ENCODE peak calls at places on chromosome 7, in nine cellular contexts. One of them, this sample, is unnamed.
A peak's percentile ranks its signal among the peaks of the same experiment; 100 is the strongest.

GRCh38 chr7:127146746-127147536 is 105.8 kb downstream of the GRM8 start:
- DNase-seq in mesenchymal stem cell: no peak
- DNase-seq in CD8-positive, alpha-beta T cell: no peak
- DNase-seq in body of pancreas: no peak
- DNase-seq in iPS DF 6.9: no peak
- DNase-seq in cardiac muscle cell: no peak
- DNase-seq in effector memory CD4-positive, alpha-beta T cell: no peak
- DNase-seq in PC-3: no peak
- DNase-seq in esophagus squamous epithelium: no peak
- DNase-seq in this sample: no peak

GRCh38 chr7:47634273-47634672 is 52.4 kb upstream of the TNS3 start:
- DNase-seq in mesenchymal stem cell: no peak
- DNase-seq in CD8-positive, alpha-beta T cell: no peak
- DNase-seq in body of pancreas: no peak
- DNase-seq in iPS DF 6.9: no peak
- DNase-seq in cardiac muscle cell: no peak
- DNase-seq in effector memory CD4-positive, alpha-beta T cell: no peak
- DNase-seq in PC-3: peak; percentile 61
- DNase-seq in esophagus squamous epithelium: no peak
- DNase-seq in this sample: no peak

GRCh38 chr7:123689250-123689649 is 33.6 kb downstream of the LMOD2 start:
- DNase-seq in mesenchymal stem cell: no peak
- DNase-seq in CD8-positive, alpha-beta T cell: no peak
- DNase-seq in body of pancreas: no peak
- DNase-seq in iPS DF 6.9: no peak
- DNase-seq in cardiac muscle cell: no peak
- DNase-seq in effector memory CD4-positive, alpha-beta T cell: no peak
- DNase-seq in PC-3: no peak
- DNase-seq in esophagus squamous epithelium: no peak
- DNase-seq in this sample: no peak

GRCh38 chr7:5472432-5473315 is 49.0 kb upstream of the TNRC18 start:
- DNase-seq in mesenchymal stem cell: no peak
- DNase-seq in CD8-positive, alpha-beta T cell: no peak
- DNase-seq in body of pancreas: no peak
- DNase-seq in iPS DF 6.9: no peak
- DNase-seq in cardiac muscle cell: no peak
- DNase-seq in effector memory CD4-positive, alpha-beta T cell: no peak
- DNase-seq in PC-3: no peak
- DNase-seq in esophagus squamous epithelium: no peak
- DNase-seq in this sample: no peak

GRCh38 chr7:151126500-151127137 is 40.3 kb downstream of the AGAP3 start:
- DNase-seq in mesenchymal stem cell: no peak
- DNase-seq in CD8-positive, alpha-beta T cell: peak; percentile 3
- DNase-seq in body of pancreas: no peak
- DNase-seq in iPS DF 6.9: no peak
- DNase-seq in cardiac muscle cell: no peak
- DNase-seq in effector memory CD4-positive, alpha-beta T cell: no peak
- DNase-seq in PC-3: no peak
- DNase-seq in esophagus squamous epithelium: no peak
- DNase-seq in this sample: peak; percentile 57

GRCh38 chr7:118473271-118473670 is 248.8 kb downstream of the ANKRD7 start:
- DNase-seq in mesenchymal stem cell: no peak
- DNase-seq in CD8-positive, alpha-beta T cell: no peak
- DNase-seq in body of pancreas: no peak
- DNase-seq in iPS DF 6.9: no peak
- DNase-seq in cardiac muscle cell: no peak
- DNase-seq in effector memory CD4-positive, alpha-beta T cell: no peak
- DNase-seq in PC-3: no peak
- DNase-seq in esophagus squamous epithelium: no peak
- DNase-seq in this sample: no peak

GRCh38 chr7:119283353-119283752 is 989.6 kb upstream of the KCND2 start:
- DNase-seq in mesenchymal stem cell: no peak
- DNase-seq in CD8-positive, alpha-beta T cell: no peak
- DNase-seq in body of pancreas: no peak
- DNase-seq in iPS DF 6.9: no peak
- DNase-seq in cardiac muscle cell: no peak
- DNase-seq in effector memory CD4-positive, alpha-beta T cell: no peak
- DNase-seq in PC-3: no peak
- DNase-seq in esophagus squamous epithelium: no peak
- DNase-seq in this sample: no peak

GRCh38 chr7:73452999-73453635 is 19.5 kb downstream of the FZD9 start:
- DNase-seq in mesenchymal stem cell: peak; percentile 46
- DNase-seq in CD8-positive, alpha-beta T cell: no peak
- DNase-seq in body of pancreas: no peak
- DNase-seq in iPS DF 6.9: no peak
- DNase-seq in cardiac muscle cell: peak; percentile 23
- DNase-seq in effector memory CD4-positive, alpha-beta T cell: no peak
- DNase-seq in PC-3: no peak
- DNase-seq in esophagus squamous epithelium: no peak
- DNase-seq in this sample: no peak

GRCh38 chr7:84003191-84003590 is 191.4 kb downstream of the SEMA3A start:
- DNase-seq in mesenchymal stem cell: no peak
- DNase-seq in CD8-positive, alpha-beta T cell: no peak
- DNase-seq in body of pancreas: no peak
- DNase-seq in iPS DF 6.9: no peak
- DNase-seq in cardiac muscle cell: no peak
- DNase-seq in effector memory CD4-positive, alpha-beta T cell: no peak
- DNase-seq in PC-3: no peak
- DNase-seq in esophagus squamous epithelium: no peak
- DNase-seq in this sample: no peak
- H3K27ac ChIP-seq in mesenchymal stem cell: no peak overlapping the region
- H3K27ac ChIP-seq in CD8-positive, alpha-beta T cell: no peak overlapping the region
- H3K27ac ChIP-seq in body of pancreas: no peak overlapping the region
- H3K27ac ChIP-seq in iPS DF 6.9: no peak overlapping the region
- H3K27ac ChIP-seq in cardiac muscle cell: no peak overlapping the region
- H3K27ac ChIP-seq in effector memory CD4-positive, alpha-beta T cell: no peak overlapping the region
- H3K27ac ChIP-seq in PC-3: no peak overlapping the region
- H3K27ac ChIP-seq in esophagus squamous epithelium: no peak overlapping the region
- H3K27ac ChIP-seq in this sample: no peak overlapping the region

DNA sequence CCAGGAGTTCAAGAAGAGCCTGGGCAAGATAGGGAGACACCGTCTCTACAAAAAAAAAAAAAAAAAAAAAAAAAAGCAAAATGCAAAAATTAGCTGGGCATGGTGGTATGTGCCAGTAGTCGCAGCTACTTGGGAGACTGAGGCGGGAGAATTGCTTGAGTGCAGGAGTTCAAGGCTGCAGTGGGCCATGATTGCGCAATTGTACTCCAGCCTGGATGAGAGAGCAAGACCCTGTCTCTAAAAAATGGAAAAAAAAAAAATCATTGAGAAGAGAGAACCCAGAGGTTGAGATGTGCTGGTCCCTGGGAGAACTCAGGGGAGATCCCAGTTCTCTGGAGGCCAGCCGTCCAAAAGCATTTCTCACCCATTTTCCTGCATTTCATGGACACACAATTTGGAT is 95.2 kb downstream of the GALNT17 start:
- DNase-seq in mesenchymal stem cell: no peak
- DNase-seq in CD8-positive, alpha-beta T cell: no peak
- DNase-seq in body of pancreas: no peak
- DNase-seq in iPS DF 6.9: no peak
- DNase-seq in cardiac muscle cell: no peak
- DNase-seq in effector memory CD4-positive, alpha-beta T cell: no peak
- DNase-seq in PC-3: no peak
- DNase-seq in esophagus squamous epithelium: no peak
- DNase-seq in this sample: no peak
- H3K9me3 ChIP-seq in mesenchymal stem cell: peaks cover 6% of the 10 kb centered on the region
- H3K9me3 ChIP-seq in CD8-positive, alpha-beta T cell: no peaks in the 10 kb centered on the region
- H3K9me3 ChIP-seq in body of pancreas: no peaks in the 10 kb centered on the region
- H3K9me3 ChIP-seq in iPS DF 6.9: no peaks in the 10 kb centered on the region
- H3K9me3 ChIP-seq in cardiac muscle cell: no peaks in the 10 kb centered on the region
- H3K9me3 ChIP-seq in effector memory CD4-positive, alpha-beta T cell: peaks cover 5% of the 10 kb centered on the region
- H3K9me3 ChIP-seq in PC-3: no peaks in the 10 kb centered on the region
- H3K9me3 ChIP-seq in esophagus squamous epithelium: peaks cover 13% of the 10 kb centered on the region
- H3K9me3 ChIP-seq in this sample: no peaks in the 10 kb centered on the region

DNA sequence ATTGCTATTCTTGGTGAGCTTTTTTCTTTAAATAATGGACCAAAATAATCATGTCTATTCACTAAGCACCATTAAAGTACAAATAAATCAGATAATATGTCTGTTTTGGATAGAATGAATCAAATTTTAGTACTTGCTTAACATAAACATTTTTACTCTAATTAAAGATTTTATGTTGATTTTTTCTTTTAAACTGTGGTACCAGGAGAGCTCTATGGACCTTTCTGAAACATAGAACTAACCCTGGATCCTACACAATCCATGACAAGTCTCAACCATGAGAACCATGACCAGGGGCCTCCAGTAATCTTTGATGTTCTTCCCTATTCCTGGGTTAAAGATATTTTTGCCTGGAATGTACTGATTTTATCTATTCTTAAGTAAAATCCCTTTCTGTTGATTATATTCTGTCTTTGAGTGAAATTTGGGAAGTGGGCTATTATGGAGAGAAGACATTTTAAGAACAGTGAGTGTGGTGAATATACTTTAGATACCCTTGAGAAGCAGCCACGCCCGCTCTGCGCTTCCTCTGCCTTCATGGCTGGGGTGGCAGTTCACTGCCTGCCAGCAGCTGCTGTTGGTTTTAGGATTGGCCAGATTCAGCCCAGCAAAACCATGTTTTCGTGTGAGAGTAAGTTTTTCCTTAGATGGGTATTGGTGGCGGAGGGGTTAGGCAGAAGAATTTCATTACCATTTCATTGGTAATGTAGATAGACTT is 42.2 kb upstream of the BHLHA15 start:
- DNase-seq in mesenchymal stem cell: no peak
- DNase-seq in CD8-positive, alpha-beta T cell: no peak
- DNase-seq in body of pancreas: no peak
- DNase-seq in iPS DF 6.9: no peak
- DNase-seq in cardiac muscle cell: no peak
- DNase-seq in effector memory CD4-positive, alpha-beta T cell: no peak
- DNase-seq in PC-3: no peak
- DNase-seq in esophagus squamous epithelium: no peak
- DNase-seq in this sample: peak; percentile 52
- H3K27ac ChIP-seq in mesenchymal stem cell: no peak overlapping the region
- H3K27ac ChIP-seq in CD8-positive, alpha-beta T cell: no peak overlapping the region
- H3K27ac ChIP-seq in body of pancreas: peak overlapping the region; percentile 91
- H3K27ac ChIP-seq in iPS DF 6.9: no peak overlapping the region
- H3K27ac ChIP-seq in cardiac muscle cell: no peak overlapping the region
- H3K27ac ChIP-seq in effector memory CD4-positive, alpha-beta T cell: no peak overlapping the region
- H3K27ac ChIP-seq in PC-3: no peak overlapping the region
- H3K27ac ChIP-seq in esophagus squamous epithelium: no peak overlapping the region
- H3K27ac ChIP-seq in this sample: no peak overlapping the region

GRCh38 chr7:158413962-158414961 is 173.4 kb downstream of the PTPRN2 start:
- DNase-seq in mesenchymal stem cell: no peak
- DNase-seq in CD8-positive, alpha-beta T cell: no peak
- DNase-seq in body of pancreas: no peak
- DNase-seq in iPS DF 6.9: no peak
- DNase-seq in cardiac muscle cell: no peak
- DNase-seq in effector memory CD4-positive, alpha-beta T cell: no peak
- DNase-seq in PC-3: no peak
- DNase-seq in esophagus squamous epithelium: no peak
- DNase-seq in this sample: no peak
- H3K9me3 ChIP-seq in mesenchymal stem cell: peaks cover 10% of the 10 kb centered on the region
- H3K9me3 ChIP-seq in CD8-positive, alpha-beta T cell: no peaks in the 10 kb centered on the region
- H3K9me3 ChIP-seq in body of pancreas: no peaks in the 10 kb centered on the region
- H3K9me3 ChIP-seq in iPS DF 6.9: peaks cover 17% of the 10 kb centered on the region
- H3K9me3 ChIP-seq in cardiac muscle cell: no peaks in the 10 kb centered on the region
- H3K9me3 ChIP-seq in effector memory CD4-positive, alpha-beta T cell: no peaks in the 10 kb centered on the region
- H3K9me3 ChIP-seq in PC-3: no peaks in the 10 kb centered on the region
- H3K9me3 ChIP-seq in esophagus squamous epithelium: no peaks in the 10 kb centered on the region
- H3K9me3 ChIP-seq in this sample: no peaks in the 10 kb centered on the region

DNA sequence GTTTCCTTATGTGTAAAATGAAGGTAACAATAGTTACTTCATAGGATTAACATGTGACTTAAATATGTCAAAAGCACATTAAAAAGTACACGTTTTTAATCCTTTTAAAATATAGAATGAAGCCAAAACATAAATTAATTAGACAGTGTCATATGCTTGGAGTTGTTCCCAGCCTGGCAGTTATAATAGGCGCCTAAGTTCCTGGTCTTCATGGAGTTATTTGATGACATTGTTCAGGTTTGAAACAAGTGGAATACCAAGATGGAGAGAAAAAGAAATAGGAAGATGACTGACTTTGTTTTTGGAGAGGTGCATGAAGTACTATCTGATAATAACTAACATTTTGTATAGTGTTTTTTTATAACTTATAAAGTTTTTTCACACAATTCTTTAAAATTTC is 67.3 kb downstream of the ZNRF2 start:
- DNase-seq in mesenchymal stem cell: no peak
- DNase-seq in CD8-positive, alpha-beta T cell: no peak
- DNase-seq in body of pancreas: no peak
- DNase-seq in iPS DF 6.9: no peak
- DNase-seq in cardiac muscle cell: no peak
- DNase-seq in effector memory CD4-positive, alpha-beta T cell: no peak
- DNase-seq in PC-3: no peak
- DNase-seq in esophagus squamous epithelium: no peak
- DNase-seq in this sample: no peak
- H3K27ac ChIP-seq in mesenchymal stem cell: no peak overlapping the region
- H3K27ac ChIP-seq in CD8-positive, alpha-beta T cell: no peak overlapping the region
- H3K27ac ChIP-seq in body of pancreas: no peak overlapping the region
- H3K27ac ChIP-seq in iPS DF 6.9: no peak overlapping the region
- H3K27ac ChIP-seq in cardiac muscle cell: no peak overlapping the region
- H3K27ac ChIP-seq in effector memory CD4-positive, alpha-beta T cell: no peak overlapping the region
- H3K27ac ChIP-seq in PC-3: no peak overlapping the region
- H3K27ac ChIP-seq in esophagus squamous epithelium: no peak overlapping the region
- H3K27ac ChIP-seq in this sample: no peak overlapping the region

GRCh38 chr7:157597562-157597961 is 260.8 kb downstream of the DNAJB6 start:
- DNase-seq in mesenchymal stem cell: no peak
- DNase-seq in CD8-positive, alpha-beta T cell: no peak
- DNase-seq in body of pancreas: no peak
- DNase-seq in iPS DF 6.9: no peak
- DNase-seq in cardiac muscle cell: no peak
- DNase-seq in effector memory CD4-positive, alpha-beta T cell: no peak
- DNase-seq in PC-3: no peak
- DNase-seq in esophagus squamous epithelium: no peak
- DNase-seq in this sample: no peak
- H3K9me3 ChIP-seq in mesenchymal stem cell: no peaks in the 10 kb centered on the region
- H3K9me3 ChIP-seq in CD8-positive, alpha-beta T cell: no peaks in the 10 kb centered on the region
- H3K9me3 ChIP-seq in body of pancreas: no peaks in the 10 kb centered on the region
- H3K9me3 ChIP-seq in iPS DF 6.9: peaks cover 18% of the 10 kb centered on the region
- H3K9me3 ChIP-seq in cardiac muscle cell: no peaks in the 10 kb centered on the region
- H3K9me3 ChIP-seq in effector memory CD4-positive, alpha-beta T cell: no peaks in the 10 kb centered on the region
- H3K9me3 ChIP-seq in PC-3: no peaks in the 10 kb centered on the region
- H3K9me3 ChIP-seq in esophagus squamous epithelium: no peaks in the 10 kb centered on the region
- H3K9me3 ChIP-seq in this sample: no peaks in the 10 kb centered on the region

DNA sequence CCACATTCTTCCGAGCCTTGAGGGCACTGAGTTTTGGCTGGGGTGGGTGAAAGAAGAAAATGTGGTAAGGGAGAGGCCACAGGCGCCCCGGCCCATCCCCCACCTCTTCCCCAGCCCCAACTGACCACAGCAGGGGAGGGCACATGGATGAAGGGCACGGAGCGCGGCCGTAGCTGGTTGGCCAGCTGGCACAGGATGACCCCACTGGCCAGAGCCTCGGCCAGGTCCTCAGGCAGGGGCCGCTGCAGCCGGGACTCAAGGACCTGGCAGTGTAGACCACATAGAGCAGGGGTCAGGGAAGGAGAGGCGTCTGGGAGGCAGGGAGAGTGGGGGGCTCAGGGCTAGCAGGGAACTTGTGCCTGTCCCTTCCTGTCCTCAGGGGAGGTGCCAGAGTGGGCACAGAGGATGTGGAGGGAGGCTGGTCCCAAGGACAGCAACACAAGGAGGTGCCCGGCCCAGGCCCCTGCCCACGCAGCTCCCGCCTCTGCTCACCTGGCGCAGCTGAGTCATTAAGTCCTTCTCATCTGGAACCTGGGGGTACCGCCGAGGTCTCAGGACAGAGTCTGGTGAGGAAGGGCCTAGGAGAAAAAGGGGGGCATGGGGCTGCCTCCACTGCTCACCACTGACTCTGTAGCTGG is 2.2 kb upstream of the SAP25 start:
- DNase-seq in mesenchymal stem cell: no peak
- DNase-seq in CD8-positive, alpha-beta T cell: no peak
- DNase-seq in body of pancreas: no peak
- DNase-seq in iPS DF 6.9: no peak
- DNase-seq in cardiac muscle cell: no peak
- DNase-seq in effector memory CD4-positive, alpha-beta T cell: no peak
- DNase-seq in PC-3: no peak
- DNase-seq in esophagus squamous epithelium: no peak
- DNase-seq in this sample: no peak
- H3K27ac ChIP-seq in mesenchymal stem cell: no peak overlapping the region
- H3K27ac ChIP-seq in CD8-positive, alpha-beta T cell: no peak overlapping the region
- H3K27ac ChIP-seq in body of pancreas: no peak overlapping the region
- H3K27ac ChIP-seq in iPS DF 6.9: no peak overlapping the region
- H3K27ac ChIP-seq in cardiac muscle cell: no peak overlapping the region
- H3K27ac ChIP-seq in effector memory CD4-positive, alpha-beta T cell: no peak overlapping the region
- H3K27ac ChIP-seq in PC-3: no peak overlapping the region
- H3K27ac ChIP-seq in esophagus squamous epithelium: no peak overlapping the region
- H3K27ac ChIP-seq in this sample: no peak overlapping the region

This sample was measured in right cardiac atrium.